ENCODE peak calls at places on chromosomes 4 and X, in nine cellular contexts. L is fibroblast of lung, X is heart right ventricle, I is WERI-Rb-1, M is ascending aorta, S is pancreas, K is transverse colon, J is brain microvascular endothelial cell, U is HepG2. T is an unnamed sample.

GRCh38 chr4:53686521-53686920 is 95.2 kb upstream of the LNX1 start:
- DNase-seq in L (no peak), X (no peak), I (no peak), M (no peak), S (no peak), K (no peak), J (no peak), U (no peak), T (no peak)

GRCh38 chr4:155914782-155915181 is 11.3 kb downstream of the TDO2 start:
- DNase-seq in L (no peak), X (no peak), I (no peak), M (no peak), S (no peak), K (no peak), J (no peak), U (no peak), T (no peak)

GRCh38 chrX:135549519-135549918 is 29.1 kb downstream of the INTS6L start:
- DNase-seq in L (no peak), X (no peak), I (no peak), M (no peak), S (no peak), K (no peak), J (no peak), U (no peak), T (peak; percentile 60)

GRCh38 chr4:7530932-7531639 is 96.4 kb upstream of the PSAPL1 start:
- DNase-seq in L (no peak), X (no peak), I (no peak), M (no peak), S (no peak), K (no peak), J (no peak), U (peak; percentile 53), T (no peak)

GRCh38 chr4:165440415-165440882 is 61.6 kb downstream of the CPE start:
- DNase-seq in L (peak; percentile 90), X (no peak), I (no peak), M (no peak), S (no peak), K (no peak), J (peak; percentile 75), U (peak; percentile 23), T (no peak)

GRCh38 chr4:187309456-187309855 is 585.8 kb upstream of the FAT1 start:
- DNase-seq in L (peak; percentile 58), X (no peak), I (no peak), M (no peak), S (no peak), K (no peak), J (peak; percentile 66), U (no peak), T (no peak)

GRCh38 chr4:74618659-74619058 is 173.7 kb downstream of the AREG start:
- DNase-seq in L (no peak), X (no peak), I (no peak), M (no peak), S (no peak), K (no peak), J (peak; percentile 81), U (no peak), T (no peak)

GRCh38 chr4:40595981-40596380 is 33.7 kb downstream of the RBM47 start:
- DNase-seq in L (no peak), X (no peak), I (no peak), M (no peak), S (no peak), K (no peak), J (no peak), U (no peak), T (no peak)

GRCh38 chrX:106619797-106620196 is 8.0 kb downstream of the RADX start:
- DNase-seq in L (peak; percentile 29), X (no peak), I (no peak), M (no peak), S (no peak), K (no peak), J (no peak), U (no peak), T (no peak)

GRCh38 chrX:71989768-71990167 is 79.1 kb downstream of the NHSL2 start:
- DNase-seq in L (peak; percentile 19), X (peak; percentile 33), I (no peak), M (peak; percentile 70), S (no peak), K (no peak), J (peak; percentile 43), U (no peak), T (no peak)

GRCh38 chr4:176563591-176563990 is 229.1 kb downstream of the VEGFC start:
- DNase-seq in L (peak; percentile 91), X (no peak), I (peak; percentile 27), M (no peak), S (no peak), K (no peak), J (peak; percentile 46), U (no peak), T (no peak)
- TF ChIP-seq CTCF in L (peak; percentile 35), X (no peak), I (peak; percentile 36), M (no peak), S (no peak), K (no peak), J (peak; percentile 43), U (no peak), T (no peak)

GRCh38 chrX:97538745-97539144 is 655.0 kb downstream of the RPA4 start:
- DNase-seq in L (no peak), X (no peak), I (no peak), M (no peak), S (no peak), K (no peak), J (no peak), U (no peak), T (no peak)
- H3K4me3 ChIP-seq in L (no peak overlapping the region), X (no peak overlapping the region), I (no peak overlapping the region), M (no peak overlapping the region), S (no peak overlapping the region), K (no peak overlapping the region), J (no peak overlapping the region), U (no peak overlapping the region), T (no peak overlapping the region)

GRCh38 chr4:98506462-98507132 is 151.8 kb downstream of the TSPAN5 start:
- DNase-seq in L (no peak), X (no peak), I (peak; percentile 72), M (no peak), S (no peak), K (no peak), J (no peak), U (no peak), T (no peak)
- TF ChIP-seq CTCF in L (no peak), X (peak; percentile 13), I (peak; percentile 58), M (no peak), S (no peak), K (no peak), J (peak; percentile 54), U (no peak), T (no peak)

DNA sequence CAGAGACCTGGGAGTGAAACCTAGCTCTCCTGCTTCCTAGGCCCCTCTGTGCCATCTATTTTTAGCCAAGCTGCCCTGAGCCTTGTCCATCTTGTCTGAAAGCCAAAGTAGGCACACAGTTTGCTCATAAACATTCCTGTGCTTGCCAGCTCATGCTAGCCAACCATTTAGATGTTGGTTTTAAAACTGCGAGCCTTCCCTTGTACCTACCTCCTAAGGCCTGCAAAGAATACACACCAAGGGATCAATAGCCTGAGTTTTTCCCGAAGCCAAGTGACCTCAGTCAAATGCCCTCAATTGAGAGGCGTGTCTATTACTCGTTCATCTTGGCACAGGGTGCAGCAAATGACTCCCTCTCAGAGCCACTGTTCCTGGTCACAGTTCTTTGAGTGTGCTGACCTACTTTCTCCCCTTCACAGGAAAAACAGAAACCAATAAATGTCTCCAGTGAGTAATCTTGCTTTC is 48.5 kb downstream of the ZCCHC12 start:
- DNase-seq in L (no peak), X (peak; percentile 6), I (no peak), M (peak; percentile 66), S (no peak), K (peak; percentile 31), J (no peak), U (no peak), T (peak; percentile 18)
- H3K4me3 ChIP-seq in L (no peak overlapping the region), X (no peak overlapping the region), I (no peak overlapping the region), M (peak overlapping the region; percentile 19), S (no peak overlapping the region), K (no peak overlapping the region), J (no peak overlapping the region), U (no peak overlapping the region), T (no peak overlapping the region)

DNA sequence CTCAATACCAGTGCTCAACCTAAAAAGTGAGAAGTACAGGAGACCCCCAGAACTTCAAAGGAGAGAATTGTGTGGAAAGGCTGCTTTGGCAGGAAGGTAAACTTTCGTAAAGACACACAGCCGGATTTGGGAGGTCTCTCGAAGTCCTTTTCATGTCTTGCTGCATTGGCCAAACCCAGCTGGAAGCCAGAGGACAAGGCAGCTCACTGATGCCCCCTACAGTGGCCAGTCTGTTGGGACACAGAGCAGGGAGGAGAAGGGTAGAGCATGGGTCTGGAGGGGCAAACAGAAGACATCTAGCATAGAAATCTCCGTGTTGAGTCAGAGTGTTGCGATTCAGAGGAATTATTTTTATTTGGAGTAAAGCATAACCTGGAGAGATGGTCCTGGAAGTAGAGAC is 198.9 kb downstream of the ANK2 start:
- DNase-seq in L (no peak), X (no peak), I (peak; percentile 70), M (no peak), S (no peak), K (no peak), J (no peak), U (peak; percentile 10), T (no peak)
- TF ChIP-seq CTCF in L (no peak), X (no peak), I (peak; percentile 82), M (no peak), S (no peak), K (no peak), J (peak; percentile 42), U (peak; percentile 64), T (no peak)

T was measured in mucosa of descending colon.